ENCODE peak calls at places on chromosome 22, in six cellular contexts. One of them, this sample, is unnamed.

GRCh38 chr22:18954941-18955571 is 19.0 kb upstream of the PRODH start:
- DNase-seq in H1: no peak
- DNase-seq in trophoblast cell: no peak
- DNase-seq in IMR-90: no peak
- DNase-seq in mesenchymal stem cell: no peak
- DNase-seq in neuronal stem cell: no peak
- DNase-seq in this sample: no peak

GRCh38 chr22:23223566-23224317 is 43.4 kb downstream of the BCR start:
- DNase-seq in mesenchymal stem cell: no peak
- DNase-seq in H1: no peak
- DNase-seq in IMR-90: no peak
- DNase-seq in trophoblast cell: no peak
- DNase-seq in neuronal stem cell: no peak
- DNase-seq in this sample: no peak

GRCh38 chr22:35961480-35961902 is 67.1 kb downstream of the RBFOX2 start:
- DNase-seq in mesenchymal stem cell: peak
- DNase-seq in IMR-90: peak
- DNase-seq in neuronal stem cell: peak
- DNase-seq in trophoblast cell: no peak
- DNase-seq in H1: peak
- DNase-seq in this sample: peak

GRCh38 chr22:17285661-17286060 is 66.4 kb upstream of the ADA2 start:
- DNase-seq in H1: no peak
- DNase-seq in neuronal stem cell: no peak
- DNase-seq in IMR-90: no peak
- DNase-seq in mesenchymal stem cell: no peak
- DNase-seq in trophoblast cell: no peak
- DNase-seq in this sample: no peak

GRCh38 chr22:41928416-41929157 is 2.0 kb upstream of the TNFRSF13C start:
- DNase-seq in H1: no peak
- DNase-seq in trophoblast cell: no peak
- DNase-seq in neuronal stem cell: no peak
- DNase-seq in IMR-90: no peak
- DNase-seq in mesenchymal stem cell: no peak
- DNase-seq in this sample: no peak

GRCh38 chr22:22981670-22982571 is 88.4 kb upstream of the GNAZ start:
- DNase-seq in neuronal stem cell: no peak
- DNase-seq in IMR-90: no peak
- DNase-seq in trophoblast cell: no peak
- DNase-seq in H1: no peak
- DNase-seq in mesenchymal stem cell: no peak
- DNase-seq in this sample: no peak

GRCh38 chr22:22710719-22711531 is 66.5 kb downstream of the GGTLC2 start:
- DNase-seq in H1: peak
- DNase-seq in IMR-90: peak
- DNase-seq in neuronal stem cell: peak
- DNase-seq in mesenchymal stem cell: peak
- DNase-seq in trophoblast cell: peak
- DNase-seq in this sample: peak

GRCh38 chr22:31120642-31121041 is 2.1 kb upstream of the INPP5J start:
- DNase-seq in H1: no peak
- DNase-seq in IMR-90: no peak
- DNase-seq in trophoblast cell: no peak
- DNase-seq in neuronal stem cell: no peak
- DNase-seq in mesenchymal stem cell: no peak
- DNase-seq in this sample: no peak

GRCh38 chr22:41793871-41794270 is 6.6 kb upstream of the CCDC134 start:
- DNase-seq in IMR-90: no peak
- DNase-seq in mesenchymal stem cell: no peak
- DNase-seq in trophoblast cell: no peak
- DNase-seq in neuronal stem cell: no peak
- DNase-seq in H1: no peak
- DNase-seq in this sample: no peak

GRCh38 chr22:37032535-37033460 is 13.3 kb downstream of the MPST start:
- DNase-seq in trophoblast cell: peak
- DNase-seq in mesenchymal stem cell: peak
- DNase-seq in neuronal stem cell: no peak
- DNase-seq in H1: peak
- DNase-seq in IMR-90: peak
- DNase-seq in this sample: no peak

GRCh38 chr22:41352058-41352457 is 29.7 kb upstream of the TEF start:
- DNase-seq in neuronal stem cell: no peak
- DNase-seq in mesenchymal stem cell: peak
- DNase-seq in trophoblast cell: peak
- DNase-seq in H1: no peak
- DNase-seq in IMR-90: peak
- DNase-seq in this sample: no peak

GRCh38 chr22:18028817-18029527 is 4.6 kb upstream of the MICAL3 start:
- DNase-seq in trophoblast cell: no peak
- DNase-seq in neuronal stem cell: no peak
- DNase-seq in mesenchymal stem cell: no peak
- DNase-seq in IMR-90: no peak
- DNase-seq in H1: no peak
- DNase-seq in this sample: no peak

GRCh38 chr22:41512421-41513194 is 31.7 kb downstream of the POLR3H start:
- DNase-seq in neuronal stem cell: peak
- DNase-seq in trophoblast cell: no peak
- DNase-seq in IMR-90: peak
- DNase-seq in mesenchymal stem cell: peak
- DNase-seq in H1: peak
- DNase-seq in this sample: peak

GRCh38 chr22:37794376-37794775 is 13.4 kb upstream of the GCAT start:
- DNase-seq in neuronal stem cell: no peak
- DNase-seq in H1: no peak
- DNase-seq in trophoblast cell: peak
- DNase-seq in IMR-90: no peak
- DNase-seq in mesenchymal stem cell: no peak
- DNase-seq in this sample: no peak

GRCh38 chr22:44569516-44569915 is 71.5 kb upstream of the RTL6 start:
- DNase-seq in H1: no peak
- DNase-seq in mesenchymal stem cell: no peak
- DNase-seq in trophoblast cell: no peak
- DNase-seq in neuronal stem cell: no peak
- DNase-seq in IMR-90: no peak
- DNase-seq in this sample: no peak

GRCh38 chr22:11598492-11599440 is 3929.2 kb upstream of the OR11H1 start:
- DNase-seq in H1: no peak
- DNase-seq in IMR-90: no peak
- DNase-seq in neuronal stem cell: no peak
- DNase-seq in mesenchymal stem cell: no peak
- DNase-seq in trophoblast cell: no peak
- DNase-seq in this sample: no peak

GRCh38 chr22:17797721-17798559 is 23.7 kb upstream of the BID start:
- DNase-seq in IMR-90: no peak
- DNase-seq in trophoblast cell: no peak
- DNase-seq in neuronal stem cell: no peak
- DNase-seq in mesenchymal stem cell: no peak
- DNase-seq in H1: no peak
- DNase-seq in this sample: no peak

GRCh38 chr22:19786264-19786585 is 25.6 kb downstream of the TBX1 start:
- DNase-seq in IMR-90: no peak
- DNase-seq in trophoblast cell: no peak
- DNase-seq in H1: no peak
- DNase-seq in mesenchymal stem cell: no peak
- DNase-seq in neuronal stem cell: no peak
- DNase-seq in this sample: no peak

DNA sequence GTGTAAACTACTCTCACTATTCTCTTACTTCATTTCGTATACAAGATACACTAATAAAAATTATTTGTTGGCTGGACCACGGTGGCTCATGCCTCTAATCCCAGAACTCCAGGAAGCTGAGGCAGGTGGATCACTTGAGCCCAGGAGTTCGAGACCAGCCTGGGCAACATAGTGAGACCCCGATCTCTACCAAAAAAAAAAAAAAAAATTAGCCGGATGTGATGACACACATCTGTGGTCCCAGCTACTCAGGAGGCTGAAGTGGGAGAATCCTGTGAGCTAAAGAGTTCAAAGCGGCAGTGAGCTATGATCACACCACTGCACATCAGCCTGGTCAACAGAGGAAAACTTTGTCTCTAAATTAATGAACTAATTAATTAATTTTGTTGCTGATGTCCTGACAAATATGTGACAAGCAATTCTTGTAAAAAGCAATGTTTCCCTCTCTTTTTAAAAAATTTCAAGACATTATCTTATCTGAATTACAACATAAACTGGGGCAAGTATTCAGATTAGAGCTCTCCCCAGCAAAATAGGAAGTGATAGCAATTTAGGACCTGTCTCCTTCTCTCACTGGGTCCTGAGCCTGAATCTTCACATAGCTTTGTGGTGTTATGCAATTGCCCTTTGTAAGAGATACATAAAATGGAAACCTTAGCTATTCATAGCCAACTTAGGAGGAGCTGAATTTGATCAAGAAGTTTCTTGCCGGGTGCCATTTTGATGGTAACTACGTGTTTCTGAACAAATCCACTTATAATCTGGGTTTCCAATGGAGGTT is 17.6 kb upstream of the TMA7B start:
- DNase-seq in H1: no peak
- DNase-seq in trophoblast cell: no peak
- DNase-seq in mesenchymal stem cell: no peak
- DNase-seq in neuronal stem cell: no peak
- DNase-seq in IMR-90: no peak
- DNase-seq in this sample: no peak
- H3K14ac ChIP-seq in H1: no peak
- H3K14ac ChIP-seq in trophoblast cell: no peak
- H3K14ac ChIP-seq in mesenchymal stem cell: no peak
- H3K14ac ChIP-seq in neuronal stem cell: no peak
- H3K14ac ChIP-seq in IMR-90: no peak
- H3K14ac ChIP-seq in this sample: no peak

DNA sequence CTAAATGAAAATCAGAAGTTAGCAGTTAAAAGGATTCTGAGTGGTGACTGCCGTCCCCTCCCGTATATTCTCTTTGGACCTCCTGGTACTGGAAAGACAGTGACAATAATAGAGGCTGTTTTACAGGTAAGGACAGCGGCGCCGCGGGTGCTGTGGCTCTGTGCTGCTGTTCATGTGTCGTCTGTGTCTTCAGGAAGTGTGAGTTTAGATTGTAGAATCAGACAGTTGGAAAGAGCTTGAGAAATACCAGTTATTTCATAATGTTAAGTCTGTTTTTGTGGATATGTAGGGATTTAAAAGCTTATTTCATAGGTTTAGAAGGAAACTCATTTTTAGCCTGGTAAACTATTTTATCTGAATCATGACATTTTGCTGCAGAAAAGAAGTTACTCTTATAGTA is 27.4 kb upstream of the PANX2 start:
- DNase-seq in IMR-90: no peak
- DNase-seq in H1: no peak
- DNase-seq in trophoblast cell: no peak
- DNase-seq in neuronal stem cell: no peak
- DNase-seq in mesenchymal stem cell: no peak
- DNase-seq in this sample: no peak
- H3K9ac ChIP-seq in IMR-90: no peak
- H3K9ac ChIP-seq in H1: no peak
- H3K9ac ChIP-seq in trophoblast cell: no peak
- H3K9ac ChIP-seq in neuronal stem cell: no peak
- H3K9ac ChIP-seq in mesenchymal stem cell: no peak
- H3K9ac ChIP-seq in this sample: no peak

GRCh38 chr22:21626073-21626734 is 3.6 kb downstream of the YDJC start:
- DNase-seq in neuronal stem cell: no peak
- DNase-seq in IMR-90: no peak
- DNase-seq in H1: no peak
- DNase-seq in trophoblast cell: no peak
- DNase-seq in mesenchymal stem cell: no peak
- DNase-seq in this sample: no peak
- H3K14ac ChIP-seq in neuronal stem cell: no peak
- H3K14ac ChIP-seq in IMR-90: no peak
- H3K14ac ChIP-seq in H1: no peak
- H3K14ac ChIP-seq in trophoblast cell: no peak
- H3K14ac ChIP-seq in mesenchymal stem cell: no peak
- H3K14ac ChIP-seq in this sample: no peak

DNA sequence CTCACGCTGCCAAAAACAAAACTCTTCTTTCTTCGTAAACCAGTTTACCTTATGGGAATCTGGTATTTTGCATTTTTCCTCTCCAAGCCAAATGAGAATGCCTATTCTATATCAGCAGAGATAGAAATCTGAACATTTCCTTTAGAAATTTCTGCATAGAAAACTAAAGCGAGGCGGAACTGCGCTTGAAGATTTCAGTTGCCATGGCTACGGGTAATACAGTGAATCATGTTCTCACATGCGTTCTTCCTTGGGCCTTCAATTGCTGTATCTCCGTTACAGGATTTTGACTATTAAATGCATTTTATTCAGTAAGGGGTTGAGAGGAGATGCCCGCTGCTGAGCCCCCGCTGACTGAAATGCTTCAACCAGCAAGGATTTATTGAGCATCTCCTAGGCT is 108.2 kb upstream of the CRYBB3 start:
- DNase-seq in H1: no peak
- DNase-seq in IMR-90: no peak
- DNase-seq in neuronal stem cell: no peak
- DNase-seq in mesenchymal stem cell: no peak
- DNase-seq in trophoblast cell: peak
- DNase-seq in this sample: no peak
- H3K9ac ChIP-seq in H1: no peak
- H3K9ac ChIP-seq in IMR-90: no peak
- H3K9ac ChIP-seq in neuronal stem cell: no peak
- H3K9ac ChIP-seq in mesenchymal stem cell: no peak
- H3K9ac ChIP-seq in trophoblast cell: no peak
- H3K9ac ChIP-seq in this sample: no peak

GRCh38 chr22:49614966-49615965 is 212.4 kb downstream of the BRD1 start:
- DNase-seq in H1: no peak
- DNase-seq in trophoblast cell: no peak
- DNase-seq in neuronal stem cell: no peak
- DNase-seq in IMR-90: no peak
- DNase-seq in mesenchymal stem cell: no peak
- DNase-seq in this sample: no peak
- H3K14ac ChIP-seq in H1: no peak
- H3K14ac ChIP-seq in trophoblast cell: no peak
- H3K14ac ChIP-seq in neuronal stem cell: no peak
- H3K14ac ChIP-seq in IMR-90: no peak
- H3K14ac ChIP-seq in mesenchymal stem cell: no peak
- H3K14ac ChIP-seq in this sample: no peak

GRCh38 chr22:25569983-25570382 is 5.5 kb downstream of the GRK3 start:
- DNase-seq in H1: no peak
- DNase-seq in IMR-90: no peak
- DNase-seq in trophoblast cell: no peak
- DNase-seq in neuronal stem cell: no peak
- DNase-seq in mesenchymal stem cell: no peak
- DNase-seq in this sample: no peak

GRCh38 chr22:25573822-25574221 is 9.3 kb downstream of the GRK3 start:
- DNase-seq in trophoblast cell: no peak
- DNase-seq in mesenchymal stem cell: no peak
- DNase-seq in H1: no peak
- DNase-seq in neuronal stem cell: no peak
- DNase-seq in IMR-90: no peak
- DNase-seq in this sample: no peak

GRCh38 chr22:25567305-25567704 is 2.8 kb downstream of the GRK3 start:
- DNase-seq in mesenchymal stem cell: no peak
- DNase-seq in IMR-90: no peak
- DNase-seq in neuronal stem cell: no peak
- DNase-seq in trophoblast cell: no peak
- DNase-seq in H1: no peak
- DNase-seq in this sample: no peak

GRCh38 chr22:25566812-25567211 is 2.3 kb downstream of the GRK3 start:
- DNase-seq in trophoblast cell: no peak
- DNase-seq in neuronal stem cell: no peak
- DNase-seq in H1: no peak
- DNase-seq in mesenchymal stem cell: no peak
- DNase-seq in IMR-90: no peak
- DNase-seq in this sample: no peak

GRCh38 chr22:25572708-25573161 is 8.3 kb downstream of the GRK3 start:
- DNase-seq in neuronal stem cell: no peak
- DNase-seq in H1: no peak
- DNase-seq in mesenchymal stem cell: no peak
- DNase-seq in IMR-90: no peak
- DNase-seq in trophoblast cell: no peak
- DNase-seq in this sample: no peak
- H3K9ac ChIP-seq in neuronal stem cell: no peak
- H3K9ac ChIP-seq in H1: no peak
- H3K9ac ChIP-seq in mesenchymal stem cell: no peak
- H3K9ac ChIP-seq in IMR-90: no peak
- H3K9ac ChIP-seq in trophoblast cell: no peak
- H3K9ac ChIP-seq in this sample: no peak

This sample was measured in H9.